ENCODE peak calls at places on chromosomes 16 and 17, in five cellular contexts. W is HS-5, M is NCI-H1436, A is BJ, G is nucleus accumbens. N is an unnamed sample.

GRCh38 chr17:30530346-30531025 is 53.3 kb downstream of the GOSR1 start:
- DNase-seq in M (no peak), A (no peak), W (peak), G (no peak), N (peak)

GRCh38 chr16:4661661-4662060 is 31.7 kb upstream of the NUDT16L1 start:
- DNase-seq in W (no peak), M (no peak), A (no peak), G (peak), N (no peak)

GRCh38 chr17:73203135-73203787 is 10.4 kb downstream of the COG1 start:
- DNase-seq in G (no peak), W (no peak), M (peak), A (no peak), N (no peak)

GRCh38 chr16:85856054-85856453 is 42.9 kb upstream of the IRF8 start:
- DNase-seq in G (no peak), M (no peak), A (no peak), W (no peak), N (no peak)

GRCh38 chr17:75240394-75241142 is 20.8 kb downstream of the GGA3 start:
- DNase-seq in G (peak), W (no peak), M (peak), A (no peak), N (no peak)

GRCh38 chr16:2196162-2196980 is at the start of gene CASKIN1:
- DNase-seq in M (peak), W (no peak), G (no peak), A (no peak), N (no peak)

GRCh38 chr17:1979182-1979980 is 45.8 kb downstream of the RTN4RL1 start:
- DNase-seq in A (no peak), G (no peak), W (no peak), M (no peak), N (peak)

GRCh38 chr17:64024781-64025731 is 4.6 kb upstream of the ICAM2 start:
- DNase-seq in W (no peak), G (no peak), M (no peak), A (no peak), N (no peak)

GRCh38 chr17:39205112-39205526 is 5.0 kb downstream of the RPL19 start:
- DNase-seq in W (no peak), M (no peak), A (no peak), G (no peak), N (no peak)

GRCh38 chr17:21523482-21524210 is 147.5 kb downstream of the KCNJ12 start:
- DNase-seq in A (no peak), G (no peak), M (no peak), W (no peak), N (no peak)

GRCh38 chr17:29733151-29733550 is 110.4 kb upstream of the CORO6 start:
- DNase-seq in W (no peak), M (no peak), A (no peak), G (no peak), N (no peak)

GRCh38 chr17:67520282-67520906 is 143.3 kb downstream of the PITPNC1 start:
- DNase-seq in G (no peak), A (no peak), M (no peak), W (no peak), N (no peak)

GRCh38 chr16:52546291-52546941 is 527 bp downstream of the TOX3 start:
- DNase-seq in M (no peak), A (no peak), G (no peak), W (no peak), N (no peak)

GRCh38 chr16:27429981-27430441 is 28.0 kb downstream of the IL21R start:
- DNase-seq in G (no peak), M (no peak), W (no peak), A (no peak), N (no peak)

GRCh38 chr16:67608367-67608766 is 36.6 kb upstream of the CARMIL2 start:
- DNase-seq in G (no peak), A (no peak), M (no peak), W (no peak), N (no peak)

GRCh38 chr17:19019041-19019941 is 14.7 kb upstream of the FAM83G start:
- DNase-seq in A (no peak), M (peak), W (no peak), G (no peak), N (no peak)

GRCh38 chr17:3558603-3559269 is 1.1 kb upstream of the TRPV3 start:
- DNase-seq in G (no peak), A (no peak), W (peak), M (no peak), N (no peak)

GRCh38 chr16:81516478-81517149 is 72.0 kb downstream of the CMIP start:
- DNase-seq in W (no peak), A (no peak), G (no peak), M (no peak), N (no peak)

GRCh38 chr16:3131755-3132377 is 3.0 kb upstream of the ZNF213 start:
- DNase-seq in M (no peak), A (no peak), G (no peak), W (no peak), N (no peak)

GRCh38 chr17:74659898-74660297 is 36.4 kb upstream of the CD300E start:
- DNase-seq in G (no peak), M (no peak), W (no peak), A (no peak), N (no peak)

GRCh38 chr17:28252436-28252835 is 66.6 kb upstream of the TMEM97 start:
- DNase-seq in A (no peak), M (no peak), G (no peak), W (peak), N (no peak)

GRCh38 chr16:20114356-20114755 is 40.7 kb upstream of the GPR139 start:
- DNase-seq in A (no peak), W (no peak), G (no peak), M (no peak), N (no peak)

GRCh38 chr17:4541328-4542002 is 13.7 kb downstream of the MYBBP1A start:
- DNase-seq in W (no peak), A (no peak), M (no peak), G (no peak), N (no peak)

GRCh38 chr16:180921-181667 is 835 bp downstream of the HBQ1 start:
- DNase-seq in W (no peak), G (peak), A (no peak), M (peak), N (no peak)

GRCh38 chr17:49031965-49032928 is 35.1 kb downstream of the IGF2BP1 start:
- DNase-seq in G (peak), M (peak), W (peak), A (no peak), N (peak)

GRCh38 chr16:2244301-2244700 is 7.1 kb downstream of the ECI1 start:
- DNase-seq in M (no peak), G (no peak), W (no peak), A (no peak), N (no peak)

GRCh38 chr17:75764711-75765421 is at the start of gene GALK1:
- DNase-seq in G (peak), W (no peak), M (peak), A (no peak), N (no peak)

GRCh38 chr16:59045496-59045895 is 311.4 kb upstream of the GOT2 start:
- DNase-seq in M (no peak), G (no peak), W (no peak), A (no peak), N (no peak)

GRCh38 chr17:80949451-80950421 is 41.9 kb upstream of the CHMP6 start:
- DNase-seq in G (no peak), M (no peak), A (no peak), W (no peak), N (no peak)

GRCh38 chr17:8695916-8696415 is 48.7 kb downstream of the CCDC42 start:
- DNase-seq in W (no peak), A (no peak), G (no peak), M (no peak), N (no peak)

GRCh38 chr16:30805056-30805369 is 18.0 kb upstream of the ZNF629 start:
- DNase-seq in M (no peak), G (no peak), W (no peak), A (no peak), N (no peak)

GRCh38 chr16:26019885-26020284 is 328.1 kb downstream of the HS3ST4 start:
- DNase-seq in M (peak), G (no peak), A (no peak), W (no peak), N (no peak)

GRCh38 chr17:70848785-70849184 is 679.5 kb downstream of the KCNJ2 start:
- DNase-seq in W (no peak), G (no peak), A (peak), M (no peak), N (peak)

GRCh38 chr17:6092923-6093468 is 22.8 kb downstream of the WSCD1 start:
- DNase-seq in W (no peak), G (no peak), A (no peak), M (no peak), N (no peak)

GRCh38 chr17:3740611-3741073 is 16.9 kb downstream of the HASPIN start:
- DNase-seq in M (no peak), G (no peak), W (no peak), A (no peak), N (no peak)

GRCh38 chr17:4892499-4893221 is 6.7 kb upstream of the C17orf107 start:
- DNase-seq in A (no peak), M (no peak), G (no peak), W (no peak), N (no peak)

GRCh38 chr17:4144411-4144747 is 1.4 kb downstream of the CYB5D2 start:
- DNase-seq in G (no peak), M (no peak), W (no peak), A (no peak), N (no peak)

GRCh38 chr17:17645961-17646360 is 35.3 kb upstream of the RAI1 start:
- DNase-seq in W (no peak), G (no peak), M (no peak), A (no peak), N (no peak)

GRCh38 chr17:3866269-3866668 is 20.2 kb upstream of the NCBP3 start:
- DNase-seq in G (no peak), A (no peak), M (no peak), W (no peak), N (no peak)